ENCODE peak calls at places on chromosomes 7 and 10, in seven cellular contexts. F, Y, U, I, B, A and H are unnamed samples.
A peak's percentile ranks its signal among the peaks of the same experiment; 100 is the strongest.

GRCh38 chr10:96858706-96859050 is 26.6 kb downstream of the LCOR start:
- DNase-seq in B (no peak), F (peak; percentile 39), U (peak; percentile 33), A (no peak), I (no peak), Y (no peak), H (no peak)

GRCh38 chr7:149616898-149617297 is 119.3 kb upstream of the ZNF746 start:
- DNase-seq in I (no peak), B (no peak), F (no peak), U (no peak), A (no peak), Y (no peak), H (no peak)

GRCh38 chr10:99661370-99661749 is 2.1 kb downstream of the ENTPD7 start:
- DNase-seq in Y (no peak), B (no peak), A (no peak), U (no peak), I (no peak), F (no peak), H (no peak)

GRCh38 chr7:5553298-5553877 is 129.8 kb upstream of the TNRC18 start:
- DNase-seq in Y (no peak), I (no peak), F (peak; percentile 19), U (peak; percentile 54), B (no peak), A (no peak), H (no peak)

GRCh38 chr7:5450549-5451327 is 27.1 kb upstream of the TNRC18 start:
- DNase-seq in I (peak; percentile 89), U (peak; percentile 60), A (peak; percentile 53), B (peak; percentile 72), F (peak; percentile 94), Y (no peak), H (no peak)

GRCh38 chr7:95446618-95447017 is 11.8 kb upstream of the PON2 start:
- DNase-seq in F (no peak), I (no peak), U (no peak), B (no peak), Y (no peak), A (no peak), H (no peak)

GRCh38 chr7:116180302-116180701 is 30.0 kb upstream of the TES start:
- DNase-seq in B (peak; percentile 19), I (peak; percentile 48), F (peak; percentile 71), U (peak; percentile 39), A (peak; percentile 31), Y (no peak), H (peak; percentile 11)

GRCh38 chr7:141114141-141114664 is 40.3 kb downstream of the TMEM178B start:
- DNase-seq in Y (no peak), I (no peak), B (no peak), A (no peak), U (no peak), F (peak; percentile 61), H (no peak)

GRCh38 chr7:144869072-144869471 is 33.2 kb upstream of the TPK1 start:
- DNase-seq in F (no peak), Y (no peak), A (no peak), U (no peak), B (no peak), I (no peak), H (no peak)

GRCh38 chr10:33812586-33812985 is 478.1 kb upstream of the NRP1 start:
- DNase-seq in Y (no peak), F (no peak), I (no peak), A (no peak), B (no peak), U (no peak), H (no peak)

GRCh38 chr10:71684356-71685173 is 35.0 kb downstream of the C10orf105 start:
- DNase-seq in F (no peak), I (no peak), U (peak; percentile 92), Y (no peak), A (no peak), B (no peak), H (no peak)

GRCh38 chr10:24318517-24318916 is 109.6 kb downstream of the KIAA1217 start:
- DNase-seq in B (no peak), I (no peak), U (no peak), A (peak; percentile 76), F (no peak), Y (no peak), H (no peak)

GRCh38 chr7:12220321-12221046 is 9.4 kb downstream of the TMEM106B start:
- DNase-seq in I (no peak), A (no peak), U (no peak), B (no peak), Y (no peak), F (no peak), H (no peak)

GRCh38 chr10:49138361-49138891 is 4.6 kb upstream of the FAM170B start:
- DNase-seq in F (no peak), Y (no peak), B (no peak), I (no peak), U (no peak), A (no peak), H (no peak)

GRCh38 chr7:139358541-139359365 is 941 bp upstream of the LUC7L2 start:
- DNase-seq in A (no peak), B (peak; percentile 8), I (no peak), U (no peak), F (peak; percentile 68), Y (no peak), H (peak; percentile 30)

GRCh38 chr7:136086712-136087111 is 109.6 kb upstream of the MTPN start:
- DNase-seq in U (peak; percentile 39), A (peak; percentile 53), I (peak; percentile 52), Y (peak; percentile 30), F (peak; percentile 43), B (no peak), H (no peak)

GRCh38 chr10:130771491-130771890 is 540.0 kb downstream of the TCERG1L start:
- DNase-seq in B (no peak), Y (no peak), F (peak; percentile 84), I (no peak), U (no peak), A (no peak), H (no peak)

GRCh38 chr7:28330384-28331070 is 81.8 kb upstream of the CREB5 start:
- DNase-seq in Y (no peak), U (no peak), F (no peak), A (no peak), I (no peak), B (no peak), H (no peak)

GRCh38 chr10:105656880-105657279 is 1015.8 kb downstream of the SORCS3 start:
- DNase-seq in F (no peak), A (no peak), I (no peak), Y (no peak), B (no peak), U (no peak), H (no peak)

GRCh38 chr10:18504161-18504560 is 147.2 kb downstream of the NSUN6 start:
- DNase-seq in U (no peak), A (no peak), I (no peak), Y (no peak), F (no peak), B (no peak), H (no peak)

GRCh38 chr7:20238754-20239324 is 21.7 kb upstream of the MACC1 start:
- DNase-seq in I (no peak), B (no peak), U (peak; percentile 49), F (no peak), A (no peak), Y (peak; percentile 98), H (no peak)

GRCh38 chr10:17454801-17455520 is 566 bp upstream of the ST8SIA6 start:
- DNase-seq in A (no peak), B (no peak), Y (no peak), I (no peak), F (peak; percentile 13), U (peak; percentile 75), H (no peak)
- TF ChIP-seq POLR2AphosphoS5 in A (no peak), B (no peak), Y (no peak), I (no peak), F (no peak), U (no peak), H (no peak)

GRCh38 chr10:122258136-122259074 is 12.7 kb upstream of the BTBD16 start:
- DNase-seq in U (no peak), F (no peak), Y (no peak), I (no peak), B (no peak), A (no peak), H (no peak)
- TF ChIP-seq TAF1 in U (no peak), F (no peak), Y (no peak), I (no peak), B (no peak), A (no peak), H (no peak)

DNA sequence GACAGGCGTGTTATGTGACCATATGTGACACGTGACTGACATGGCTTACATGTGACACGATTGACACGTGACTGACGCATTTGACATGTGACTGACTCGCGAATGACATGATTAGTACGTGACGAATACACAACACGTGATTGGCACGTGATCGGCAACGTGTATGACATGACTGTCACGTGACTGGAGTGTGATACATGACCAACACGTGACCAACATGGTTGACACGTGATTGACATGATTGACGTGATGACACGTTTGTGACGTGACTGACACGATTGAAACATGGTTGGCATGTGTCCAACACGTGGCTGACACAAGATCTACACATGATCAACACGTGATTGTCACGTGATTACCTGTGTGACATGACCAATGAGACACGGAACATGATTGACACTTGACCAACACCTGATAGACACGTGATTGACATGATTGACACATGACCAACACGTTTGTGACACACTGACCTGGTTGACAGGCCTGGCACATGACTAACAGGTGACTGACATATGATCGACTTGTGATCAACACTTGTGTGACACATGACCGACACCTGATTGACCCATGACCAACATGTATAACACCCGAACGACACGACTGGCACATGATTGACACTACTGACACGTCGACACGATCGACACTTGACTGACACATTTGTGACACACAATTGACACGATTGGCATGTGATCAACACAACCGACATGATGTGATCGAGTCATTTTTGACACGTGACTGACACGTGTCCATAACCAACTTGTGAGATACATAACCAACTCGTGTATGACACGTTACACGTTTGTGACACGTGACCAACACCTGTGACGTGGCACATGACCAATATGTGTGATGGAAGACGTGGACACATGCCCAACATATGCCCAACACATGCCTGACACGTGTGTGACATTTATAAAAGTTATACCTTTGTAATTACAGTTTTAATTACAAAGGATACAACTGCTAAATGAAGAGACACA is 21.1 kb downstream of the CRPPA start:
- DNase-seq in A (no peak), B (no peak), I (no peak), Y (no peak), F (no peak), U (no peak), H (no peak)
- TF ChIP-seq POLR2AphosphoS5 in A (no peak), B (no peak), I (peak; percentile 29), Y (no peak), F (no peak), U (no peak), H (no peak)

DNA sequence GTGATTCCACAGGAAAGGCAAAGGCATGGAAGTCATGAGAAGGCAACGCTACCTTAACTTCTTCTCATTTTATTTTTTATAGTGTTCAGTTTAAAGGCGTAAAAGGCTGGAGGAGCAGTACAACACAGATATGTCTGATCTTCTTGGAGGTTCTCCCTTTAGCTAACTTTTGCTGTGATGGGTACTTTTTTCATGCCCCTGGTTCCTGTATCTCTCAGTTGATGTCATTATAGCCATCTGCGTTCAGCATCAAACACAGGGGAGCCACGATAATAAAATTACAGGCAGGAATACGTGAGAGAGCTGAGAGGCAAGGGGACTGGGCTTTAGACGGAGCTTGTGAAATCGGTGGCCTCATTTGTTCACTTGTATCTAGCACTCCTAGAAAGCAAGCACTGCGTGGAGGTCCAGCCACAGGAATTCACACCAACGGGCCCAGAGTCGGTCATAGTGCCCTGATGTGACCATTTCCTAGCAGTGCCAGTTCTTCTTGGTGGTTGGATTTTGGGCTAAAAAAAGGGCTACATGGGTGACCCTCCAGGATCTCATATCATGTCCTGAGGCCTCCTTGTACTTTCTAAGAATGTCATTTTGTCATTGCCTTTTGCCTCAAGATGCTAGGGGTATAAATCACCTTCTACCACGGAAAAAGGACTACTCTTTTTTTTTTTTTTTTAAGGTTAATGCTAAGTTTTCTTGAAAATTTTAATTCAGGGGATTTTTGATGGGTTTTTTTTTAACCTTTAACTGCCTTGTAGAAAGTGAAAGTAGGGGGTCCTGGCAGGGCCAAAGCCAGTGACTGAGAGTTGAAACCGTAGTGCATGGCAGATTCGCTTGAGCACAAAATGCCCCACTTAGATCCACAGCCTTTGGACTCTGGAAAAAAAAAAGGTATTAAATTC is 191.5 kb downstream of the CELF2 start:
- DNase-seq in A (no peak), I (no peak), F (no peak), B (no peak), U (no peak), Y (no peak), H (peak; percentile 37)
- TF ChIP-seq TAF1 in A (no peak), I (no peak), F (no peak), B (no peak), U (no peak), Y (no peak), H (no peak)